ENCODE peak calls at places on chromosomes 1 and 21, in eight cellular contexts. C is NCI-H748 treated with DMSO at 0.1 percent for 48 hours; L is T47D; Z is H7; W is mesothelial cell of epicardium; E is GM20000; A is activated gamma-delta T cell treated with anti-CD3 and anti-CD28 coated beads, Interleukin-2, amount 50 U/mL, for 16 hours; M is NCI-H1105 treated with DMSO at 0.1 percent for 48 hours. P is an unnamed sample.

GRCh38 chr1:231387770-231388669 is 34.1 kb downstream of the EGLN1 start:
- DNase-seq in W (no peak), L (no peak), Z (no peak), A (no peak), C (no peak), M (no peak), E (no peak), P (no peak)

GRCh38 chr21:36718951-36719501 is 20.1 kb downstream of the SIM2 start:
- DNase-seq in W (no peak), A (no peak), Z (peak; percentile 41), M (no peak), L (no peak), C (no peak), E (no peak), P (no peak)

GRCh38 chr21:44868707-44869106 is 4.8 kb downstream of the PTTG1IP start:
- DNase-seq in A (no peak), L (no peak), C (no peak), Z (no peak), W (no peak), M (no peak), E (no peak), P (no peak)

GRCh38 chr1:64183985-64184440 is 19.4 kb upstream of the UBE2U start:
- DNase-seq in L (no peak), C (no peak), M (no peak), Z (no peak), W (no peak), E (no peak), A (no peak), P (peak; percentile 60)

GRCh38 chr1:214838351-214838750 is 235.4 kb downstream of the CENPF start:
- DNase-seq in Z (no peak), C (no peak), M (no peak), E (no peak), L (no peak), W (no peak), A (no peak), P (no peak)

GRCh38 chr1:202416641-202417040 is 68.1 kb downstream of the PPP1R12B start:
- DNase-seq in E (no peak), L (no peak), M (no peak), C (no peak), A (no peak), Z (no peak), W (no peak), P (no peak)

GRCh38 chr1:94772230-94772641 is 47.9 kb upstream of the SLC44A3 start:
- DNase-seq in Z (no peak), M (no peak), C (no peak), L (no peak), W (no peak), E (no peak), A (no peak), P (no peak)

GRCh38 chr1:234897754-234898454 is 230.7 kb downstream of the TOMM20 start:
- DNase-seq in M (no peak), C (no peak), W (no peak), A (no peak), Z (no peak), E (no peak), L (no peak), P (no peak)

GRCh38 chr1:31793086-31793485 is 22.7 kb downstream of the SPOCD1 start:
- DNase-seq in E (no peak), C (no peak), L (no peak), M (no peak), A (no peak), Z (no peak), W (peak; percentile 33), P (no peak)

GRCh38 chr1:176122282-176122681 is 84.8 kb downstream of the COP1 start:
- DNase-seq in E (no peak), L (no peak), Z (no peak), W (no peak), M (no peak), A (no peak), C (no peak), P (no peak)